ENCODE peak calls at places on chromosomes 4 and X, in ten cellular contexts. E is CD8-positive, alpha-beta memory T cell; L is lung; C is psoas muscle; Q is tibial artery; P is transverse colon; Z is sigmoid colon; Y is GM23248; O is effector memory CD4-positive, alpha-beta T cell; W is HepG2. I is an unnamed sample. For H3K4me1, the result is how much of the 10 kb centered on the place peaks cover.

GRCh38 chrX:23749576-23749975 is 6.5 kb upstream of the ACOT9 start:
- DNase-seq in E (no peak), L (no peak), C (no peak), Q (no peak), P (no peak), Z (no peak), Y (peak), O (no peak), W (no peak), I (no peak)

GRCh38 chr4:14596904-14597303 is 405.4 kb upstream of the CPEB2 start:
- DNase-seq in E (no peak), L (no peak), C (no peak), Q (no peak), P (no peak), Z (no peak), Y (no peak), O (no peak), W (no peak), I (no peak)

GRCh38 chrX:9134341-9134740 is 100.4 kb upstream of the FAM9B start:
- DNase-seq in E (no peak), L (no peak), C (no peak), Q (no peak), P (no peak), Z (no peak), Y (no peak), O (no peak), W (no peak), I (no peak)

GRCh38 chr4:109296545-109296944 is 5.9 kb downstream of the COL25A1 start:
- DNase-seq in E (no peak), L (no peak), C (no peak), Q (no peak), P (no peak), Z (no peak), Y (peak), O (no peak), W (no peak), I (no peak)

GRCh38 chrX:107542500-107542899 is 85.8 kb upstream of the PRPS1 start:
- DNase-seq in E (no peak), L (no peak), C (no peak), Q (no peak), P (no peak), Z (no peak), Y (peak), O (no peak), W (peak), I (no peak)

GRCh38 chr4:52822583-52823477 is 39.3 kb upstream of the RASL11B start:
- DNase-seq in E (no peak), L (no peak), C (no peak), Q (no peak), P (no peak), Z (no peak), Y (peak), O (no peak), W (no peak), I (no peak)

GRCh38 chrX:119672252-119672825 is 20.6 kb downstream of the SEPTIN6 start:
- DNase-seq in E (no peak), L (no peak), C (no peak), Q (no peak), P (no peak), Z (no peak), Y (no peak), O (no peak), W (peak), I (no peak)

GRCh38 chr4:38562751-38563198 is 101.2 kb upstream of the KLF3 start:
- DNase-seq in E (no peak), L (peak), C (peak), Q (no peak), P (peak), Z (peak), Y (peak), O (no peak), W (peak), I (peak)

GRCh38 chr4:26462874-26463273 is 27.4 kb downstream of the CCKAR start:
- DNase-seq in E (no peak), L (no peak), C (no peak), Q (no peak), P (no peak), Z (no peak), Y (no peak), O (no peak), W (no peak), I (no peak)

GRCh38 chr4:815464-816146 is 10.3 kb downstream of the CPLX1 start:
- DNase-seq in E (no peak), L (no peak), C (no peak), Q (no peak), P (peak), Z (peak), Y (no peak), O (no peak), W (peak), I (no peak)

GRCh38 chr4:7383251-7383650 is 51.5 kb downstream of the PSAPL1 start:
- DNase-seq in E (no peak), L (no peak), C (no peak), Q (peak), P (no peak), Z (no peak), Y (no peak), O (no peak), W (no peak), I (no peak)

GRCh38 chr4:152850377-152850776 is 70.6 kb downstream of the ARFIP1 start:
- DNase-seq in E (peak), L (peak), C (peak), Q (no peak), P (no peak), Z (no peak), Y (peak), O (no peak), W (peak), I (no peak)

GRCh38 chr4:152394786-152395185 is 141.1 kb downstream of the FBXW7 start:
- DNase-seq in E (no peak), L (no peak), C (no peak), Q (no peak), P (no peak), Z (no peak), Y (no peak), O (no peak), W (no peak), I (no peak)

GRCh38 chr4:22129454-22130075 is 181.0 kb upstream of the KCNIP4 start:
- DNase-seq in E (no peak), L (no peak), C (no peak), Q (no peak), P (peak), Z (no peak), Y (peak), O (no peak), W (peak), I (no peak)

GRCh38 chrX:9282325-9282724 is 182.5 kb upstream of the TBL1X start:
- DNase-seq in E (no peak), L (no peak), C (no peak), Q (no peak), P (no peak), Z (no peak), Y (no peak), O (no peak), W (no peak), I (no peak)

GRCh38 chr4:72136429-72136828 is 104.6 kb downstream of the NPFFR2 start:
- DNase-seq in E (no peak), L (no peak), C (no peak), Q (no peak), P (no peak), Z (no peak), Y (no peak), O (no peak), W (no peak), I (no peak)

GRCh38 chr4:22485751-22486150 is 30.1 kb downstream of the ADGRA3 start:
- DNase-seq in E (no peak), L (no peak), C (no peak), Q (no peak), P (no peak), Z (no peak), Y (peak), O (no peak), W (no peak), I (no peak)

GRCh38 chrX:64977051-64977450 is 801 bp upstream of the ZC4H2 start:
- DNase-seq in E (no peak), L (no peak), C (no peak), Q (no peak), P (no peak), Z (no peak), Y (no peak), O (no peak), W (no peak), I (no peak)

GRCh38 chr4:14800977-14801376 is 201.3 kb upstream of the CPEB2 start:
- DNase-seq in E (no peak), L (no peak), C (no peak), Q (no peak), P (no peak), Z (no peak), Y (no peak), O (no peak), W (no peak), I (no peak)

GRCh38 chr4:143358419-143358818 is 21.7 kb downstream of the GAB1 start:
- DNase-seq in E (no peak), L (no peak), C (no peak), Q (no peak), P (no peak), Z (no peak), Y (no peak), O (no peak), W (no peak), I (no peak)

GRCh38 chr4:143360838-143361237 is 24.2 kb downstream of the GAB1 start:
- DNase-seq in E (no peak), L (no peak), C (no peak), Q (no peak), P (no peak), Z (no peak), Y (peak), O (no peak), W (no peak), I (no peak)

GRCh38 chr4:143359794-143360193 is 23.1 kb downstream of the GAB1 start:
- DNase-seq in E (no peak), L (no peak), C (no peak), Q (no peak), P (no peak), Z (no peak), Y (no peak), O (no peak), W (no peak), I (no peak)

GRCh38 chr4:143357161-143357845 is 20.6 kb downstream of the GAB1 start:
- DNase-seq in E (no peak), L (no peak), C (no peak), Q (no peak), P (peak), Z (no peak), Y (no peak), O (no peak), W (no peak), I (no peak)

DNA sequence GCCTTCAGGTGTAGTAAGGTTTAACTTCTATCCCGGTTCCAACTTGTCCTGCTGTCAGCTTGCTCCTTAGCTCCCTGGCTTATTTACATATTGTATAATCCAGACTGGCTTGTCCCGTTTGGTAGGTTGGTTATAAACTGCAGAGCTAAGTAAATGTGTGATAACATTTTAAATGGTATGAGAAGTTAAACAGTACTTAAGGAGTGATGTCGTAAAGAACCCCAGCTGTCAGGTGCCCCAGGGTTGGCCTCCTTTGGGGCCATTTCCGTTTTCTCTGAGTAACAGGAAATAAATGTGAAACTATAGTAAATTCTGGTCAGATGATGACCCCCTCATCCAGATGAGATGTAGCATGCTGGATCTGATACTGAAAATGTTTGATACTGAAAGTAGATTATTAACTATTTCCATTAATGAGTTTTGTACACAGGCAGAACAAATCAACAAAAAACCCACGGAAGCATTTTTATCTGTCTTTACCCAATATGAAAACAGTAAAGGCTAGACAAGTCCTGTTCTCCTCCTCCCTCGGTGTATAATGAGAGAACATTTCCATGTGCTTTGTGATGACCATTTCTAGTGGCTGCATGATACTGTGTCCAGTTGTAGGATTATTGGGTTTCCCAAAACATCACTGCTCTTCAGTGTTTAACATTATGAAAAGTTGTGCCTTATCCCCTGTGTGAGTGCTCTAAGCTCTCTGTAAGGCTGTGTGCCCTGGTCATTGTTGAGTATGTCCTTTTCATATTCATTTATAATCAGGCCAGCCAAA is 22.4 kb downstream of the GAB1 start:
- DNase-seq in E (no peak), L (peak), C (no peak), Q (no peak), P (peak), Z (no peak), Y (peak), O (no peak), W (no peak), I (no peak)
- H3K4me1 ChIP-seq in E (under half), L (half or more), C (half or more), Q (half or more), P (half or more), Z (half or more), Y (under half), O (under half), W (under half), I (half or more)

GRCh38 chrX:136630881-136631280 is 17.1 kb upstream of the CD40LG start:
- DNase-seq in E (no peak), L (no peak), C (no peak), Q (no peak), P (no peak), Z (no peak), Y (no peak), O (no peak), W (no peak), I (no peak)

GRCh38 chrX:136625246-136625645 is 22.7 kb upstream of the CD40LG start:
- DNase-seq in E (no peak), L (no peak), C (no peak), Q (no peak), P (no peak), Z (no peak), Y (no peak), O (no peak), W (no peak), I (no peak)

GRCh38 chrX:136629084-136629750 is 18.7 kb upstream of the CD40LG start:
- DNase-seq in E (peak), L (no peak), C (no peak), Q (no peak), P (no peak), Z (no peak), Y (no peak), O (no peak), W (no peak), I (no peak)

GRCh38 chrX:136626237-136626636 is 21.7 kb upstream of the CD40LG start:
- DNase-seq in E (no peak), L (no peak), C (no peak), Q (no peak), P (no peak), Z (no peak), Y (no peak), O (no peak), W (no peak), I (no peak)

GRCh38 chrX:136627381-136627780 is 20.6 kb upstream of the CD40LG start:
- DNase-seq in E (peak), L (no peak), C (no peak), Q (no peak), P (no peak), Z (no peak), Y (no peak), O (no peak), W (no peak), I (no peak)
- H3K4me1 ChIP-seq in E (half or more), L (under half), C (under half), Q (under half), P (under half), Z (under half), Y (under half), O (under half), W (under half), I (under half)

GRCh38 chr4:128525387-128525786 is 237.8 kb upstream of the PGRMC2 start:
- DNase-seq in E (no peak), L (no peak), C (no peak), Q (no peak), P (no peak), Z (no peak), Y (peak), O (no peak), W (no peak), I (no peak)
- H3K4me1 ChIP-seq in E (under half), L (under half), C (under half), Q (half or more), P (under half), Z (under half), Y (half or more), O (under half), W (under half), I (under half)

GRCh38 chr4:2172161-2172560 is 69.8 kb downstream of the HAUS3 start:
- DNase-seq in E (no peak), L (no peak), C (no peak), Q (no peak), P (no peak), Z (no peak), Y (no peak), O (no peak), W (no peak), I (no peak)
- H3K4me1 ChIP-seq in E (under half), L (under half), C (under half), Q (under half), P (under half), Z (under half), Y (under half), O (under half), W (under half), I (under half)

DNA sequence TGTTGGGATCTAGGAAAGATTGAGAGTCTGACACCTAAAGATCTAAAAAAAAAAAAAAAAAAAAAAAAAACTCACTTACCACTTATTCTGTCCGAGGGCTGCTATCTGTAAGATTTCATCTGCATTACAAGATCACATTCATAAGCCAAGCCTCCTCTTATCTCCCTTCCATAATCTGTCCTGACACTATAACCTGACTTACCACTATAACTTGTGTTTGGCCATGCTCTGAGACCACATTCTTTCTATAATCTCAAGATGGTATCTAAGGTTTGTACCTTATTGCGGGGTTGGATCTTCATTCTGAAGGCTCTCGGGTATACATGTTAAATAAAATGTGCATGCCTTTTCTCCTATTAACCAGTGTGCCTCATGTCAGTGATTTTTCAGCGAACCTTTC is 144.4 kb downstream of the MAGEB17 start:
- DNase-seq in E (no peak), L (no peak), C (no peak), Q (no peak), P (no peak), Z (no peak), Y (no peak), O (no peak), W (no peak), I (no peak)
- H3K4me1 ChIP-seq in E (under half), L (under half), C (under half), Q (under half), P (under half), Z (under half), Y (under half), O (under half), W (under half), I (under half)

I was measured in right atrium auricular region.